ENCODE peak calls at places on chromosomes 7 and 10, in nine cellular contexts. K, U, X, E, V, F, J, L and O are unnamed samples. For H3K4me1 and H3K9me3, the result is how much of the 10 kb centered on the place peaks cover.

GRCh38 chr10:31397852-31398251 is 78.8 kb downstream of the ZEB1 start:
- DNase-seq in F (no peak), E (no peak), J (no peak), X (no peak), V (no peak), U (no peak), K (no peak), L (no peak), O (no peak)

GRCh38 chr10:116437076-116437692 is 9.5 kb downstream of the PNLIPRP3 start:
- DNase-seq in V (no peak), L (no peak), U (no peak), E (no peak), K (no peak), J (no peak), F (no peak), X (no peak), O (no peak)

GRCh38 chr10:116063107-116063506 is 209.9 kb downstream of the GFRA1 start:
- DNase-seq in X (no peak), K (no peak), L (no peak), V (no peak), J (no peak), U (no peak), E (no peak), F (no peak), O (no peak)

GRCh38 chr10:72270607-72271281 is 3.0 kb upstream of the DDIT4 start:
- DNase-seq in V (no peak), X (no peak), J (no peak), U (no peak), E (no peak), K (no peak), F (no peak), L (no peak), O (peak)

GRCh38 chr7:19327011-19327410 is 181.8 kb upstream of the FERD3L start:
- DNase-seq in U (no peak), J (no peak), E (peak), K (peak), F (no peak), V (no peak), X (no peak), L (no peak), O (no peak)

GRCh38 chr7:31271641-31272405 is 68.7 kb downstream of the NEUROD6 start:
- DNase-seq in V (no peak), E (no peak), X (no peak), K (no peak), U (no peak), J (no peak), F (no peak), L (no peak), O (no peak)

GRCh38 chr7:22696672-22697071 is 30.3 kb upstream of the IL6 start:
- DNase-seq in F (no peak), X (no peak), E (peak), V (no peak), K (peak), L (no peak), U (no peak), J (no peak), O (no peak)

GRCh38 chr10:48464871-48465736 is 139.8 kb downstream of the ARHGAP22 start:
- DNase-seq in K (no peak), L (peak), V (no peak), E (no peak), J (no peak), F (peak), U (peak), X (no peak), O (peak)

GRCh38 chr7:42624471-42624870 is 287.4 kb downstream of the C7orf25 start:
- DNase-seq in J (no peak), K (no peak), V (no peak), F (no peak), U (no peak), E (peak), L (no peak), X (peak), O (no peak)

GRCh38 chr7:116443101-116443523 is 56.4 kb upstream of the CAV2 start:
- DNase-seq in E (peak), V (no peak), X (peak), U (no peak), J (no peak), L (no peak), K (peak), F (no peak), O (no peak)

GRCh38 chr10:131703941-131704340 is 196.9 kb upstream of the PPP2R2D start:
- DNase-seq in X (no peak), E (no peak), K (no peak), V (no peak), U (peak), J (no peak), L (no peak), F (no peak), O (no peak)

GRCh38 chr10:60963441-60964256 is 19.7 kb upstream of the RHOBTB1 start:
- DNase-seq in J (no peak), X (peak), V (no peak), L (no peak), U (no peak), F (no peak), K (peak), E (peak), O (no peak)

GRCh38 chr7:47852330-47853245 is 95.7 kb downstream of the PKD1L1 start:
- DNase-seq in F (no peak), J (no peak), U (no peak), L (no peak), X (peak), E (no peak), V (peak), K (no peak), O (no peak)

GRCh38 chr10:21184216-21184615 is 287.1 kb upstream of the NEBL start:
- DNase-seq in J (no peak), X (no peak), F (no peak), K (no peak), L (no peak), V (no peak), U (no peak), E (peak), O (no peak)

GRCh38 chr7:148633761-148634160 is 43.2 kb downstream of the C7orf33 start:
- DNase-seq in L (no peak), V (no peak), J (no peak), X (no peak), E (peak), U (no peak), F (no peak), K (no peak), O (no peak)

GRCh38 chr10:12768156-12768731 is 233.3 kb downstream of the CCDC3 start:
- DNase-seq in U (no peak), J (no peak), V (no peak), K (peak), E (peak), F (no peak), X (peak), L (no peak), O (no peak)

GRCh38 chr7:82729172-82730030 is 285.8 kb upstream of the CACNA2D1 start:
- DNase-seq in J (no peak), V (peak), F (no peak), X (peak), E (peak), U (no peak), L (no peak), K (peak), O (no peak)

GRCh38 chr10:77189056-77189455 is 448.6 kb downstream of the KCNMA1 start:
- DNase-seq in U (no peak), L (no peak), J (no peak), F (no peak), K (no peak), E (no peak), X (no peak), V (no peak), O (no peak)

GRCh38 chr7:43469051-43469450 is 113.9 kb upstream of the STK17A start:
- DNase-seq in V (no peak), K (no peak), F (no peak), X (no peak), J (no peak), U (no peak), E (no peak), L (no peak), O (no peak)

GRCh38 chr10:132911712-132912097 is 30.7 kb downstream of the CFAP46 start:
- DNase-seq in K (no peak), L (no peak), X (peak), E (no peak), J (peak), F (peak), V (no peak), U (peak), O (no peak)

GRCh38 chr7:140242057-140243031 is 65.6 kb upstream of the KDM7A start:
- DNase-seq in V (no peak), F (no peak), X (no peak), J (no peak), K (no peak), U (no peak), L (peak), E (no peak), O (no peak)

GRCh38 chr10:103053659-103054581 is 135.8 kb downstream of the CNNM2 start:
- DNase-seq in K (peak), U (peak), F (peak), X (peak), J (peak), L (peak), V (peak), E (peak), O (peak)

GRCh38 chr7:55436457-55436856 is 71.3 kb downstream of the LANCL2 start:
- DNase-seq in L (no peak), K (no peak), E (no peak), J (no peak), V (no peak), F (no peak), U (no peak), X (no peak), O (no peak)

GRCh38 chr7:35982600-35982999 is 170.5 kb upstream of the EEPD1 start:
- DNase-seq in L (no peak), V (no peak), J (no peak), K (no peak), F (no peak), U (no peak), X (no peak), E (no peak), O (no peak)

GRCh38 chr7:9557853-9558252 is 1124.4 kb downstream of the NXPH1 start:
- DNase-seq in V (no peak), K (no peak), F (no peak), J (no peak), U (no peak), E (no peak), L (no peak), X (no peak), O (no peak)

GRCh38 chr7:16670021-16670420 is 24.0 kb downstream of the BZW2 start:
- DNase-seq in X (peak), L (no peak), U (no peak), J (no peak), K (peak), V (no peak), F (no peak), E (peak), O (no peak)

GRCh38 chr7:74052628-74053027 is 24.7 kb downstream of the ELN start:
- DNase-seq in V (no peak), J (no peak), F (no peak), U (no peak), L (no peak), X (no peak), E (no peak), K (no peak), O (no peak)

GRCh38 chr10:123035467-123036086 is 26.8 kb downstream of the ACADSB start:
- DNase-seq in F (no peak), L (no peak), K (no peak), J (no peak), U (no peak), V (no peak), X (no peak), E (no peak), O (no peak)

GRCh38 chr10:94622666-94623205 is 60.8 kb upstream of the CYP2C18 start:
- DNase-seq in E (no peak), X (no peak), K (no peak), J (no peak), L (no peak), V (no peak), F (no peak), U (no peak), O (no peak)

GRCh38 chr10:29127037-29127436 is 161.8 kb upstream of the LYZL1 start:
- DNase-seq in U (no peak), E (no peak), F (no peak), L (no peak), V (no peak), J (no peak), X (no peak), K (no peak), O (no peak)

GRCh38 chr7:531777-532176 is 12.1 kb upstream of the PDGFA start:
- DNase-seq in U (no peak), E (no peak), K (no peak), V (no peak), F (no peak), J (no peak), X (no peak), L (no peak), O (no peak)

GRCh38 chr7:23022258-23022745 is 8.4 kb upstream of the HYCC1 start:
- DNase-seq in F (no peak), X (peak), U (no peak), V (no peak), K (peak), J (no peak), L (no peak), E (peak), O (no peak)

GRCh38 chr10:77737608-77738007 is 100.0 kb upstream of the KCNMA1 start:
- DNase-seq in X (peak), V (no peak), K (peak), E (peak), U (no peak), L (no peak), F (no peak), J (no peak), O (no peak)

GRCh38 chr7:40673285-40673684 is 538.5 kb downstream of the SUGCT start:
- DNase-seq in X (peak), U (no peak), E (peak), F (no peak), K (peak), V (no peak), J (no peak), L (no peak), O (no peak)

GRCh38 chr10:88293651-88294230 is 289.4 kb downstream of the RNLS start:
- DNase-seq in K (no peak), J (no peak), V (no peak), L (no peak), E (no peak), X (no peak), U (no peak), F (no peak), O (no peak)

GRCh38 chr10:88289342-88289741 is 293.8 kb downstream of the RNLS start:
- DNase-seq in J (no peak), L (no peak), F (no peak), X (peak), U (no peak), E (no peak), K (peak), V (no peak), O (no peak)

GRCh38 chr10:88292185-88292514 is 291.0 kb downstream of the RNLS start:
- DNase-seq in L (no peak), U (no peak), E (no peak), J (no peak), K (no peak), F (no peak), X (no peak), V (no peak), O (no peak)

GRCh38 chr10:88291289-88292184 is 291.6 kb downstream of the RNLS start:
- DNase-seq in E (no peak), F (no peak), X (no peak), K (peak), V (no peak), L (no peak), U (no peak), J (no peak), O (no peak)

GRCh38 chr10:88293073-88293472 is 290.0 kb downstream of the RNLS start:
- DNase-seq in U (no peak), V (no peak), E (peak), K (peak), L (no peak), F (no peak), X (no peak), J (no peak), O (no peak)
- H3K4me1 ChIP-seq in U (under half), V (under half), E (under half), K (under half), L (under half), F (under half), X (under half), J (under half), O (under half)

DNA sequence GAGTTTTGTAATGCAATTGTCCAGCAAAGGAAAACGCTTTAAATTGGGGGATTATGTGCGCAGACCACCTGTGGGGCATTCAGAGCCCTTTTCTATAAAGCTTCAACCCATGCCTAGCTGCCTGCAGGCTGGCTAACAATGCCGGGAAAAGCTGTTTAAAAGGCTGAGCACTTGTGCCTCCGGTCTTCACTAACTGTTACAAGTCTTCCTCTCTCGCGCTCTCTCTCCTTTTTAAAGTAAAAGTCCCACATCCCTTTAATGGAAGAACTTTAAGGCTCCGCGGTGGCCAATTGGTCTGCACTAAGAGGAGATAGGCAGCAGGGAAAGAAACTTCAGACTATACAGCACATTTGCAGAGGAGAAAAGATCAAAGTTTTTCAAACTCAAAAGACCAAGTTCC is 4.6 kb downstream of the FZD8 start:
- DNase-seq in L (no peak), V (peak), J (no peak), K (no peak), E (no peak), F (no peak), X (no peak), U (no peak), O (no peak)
- H3K4me3 ChIP-seq in L (peak), V (peak), J (no peak), K (no peak), E (no peak), F (no peak), X (no peak), U (no peak), O (no peak)

DNA sequence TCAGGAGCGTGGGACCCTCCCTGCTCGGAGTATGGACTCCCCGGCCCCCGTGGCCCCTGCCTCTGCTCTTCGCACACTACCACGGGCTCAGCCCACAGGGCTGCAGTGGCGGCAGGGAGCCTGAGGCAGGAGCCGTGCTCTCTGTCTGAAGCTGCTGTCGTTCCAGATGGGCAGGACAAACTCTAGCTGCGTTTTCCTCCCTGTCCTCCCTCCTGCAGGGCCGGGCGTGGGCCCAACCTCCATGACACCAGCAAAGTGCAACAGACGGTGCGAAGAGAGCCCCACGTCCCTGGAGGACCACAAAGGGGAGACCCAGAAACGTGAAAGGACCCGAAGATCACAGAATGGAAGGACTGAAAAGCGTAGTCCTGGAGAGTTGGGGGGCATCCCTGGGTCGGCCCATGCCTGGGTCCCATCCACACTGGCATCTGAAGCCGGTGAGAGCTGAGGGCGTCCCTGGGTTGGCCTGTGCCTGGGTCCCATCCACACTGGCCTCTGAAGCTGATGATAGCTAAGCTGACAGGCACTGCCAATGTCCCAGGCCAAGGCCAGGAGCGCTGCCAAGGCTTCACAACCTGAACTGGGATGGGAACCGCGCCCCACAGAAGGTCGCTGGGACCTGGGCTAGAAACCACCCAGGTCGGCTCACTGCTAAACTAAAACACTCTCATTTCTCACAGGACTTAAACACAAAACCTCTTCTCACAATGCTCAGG is 267.0 kb downstream of the MAD1L1 start:
- DNase-seq in E (no peak), K (no peak), X (no peak), J (no peak), V (no peak), F (no peak), L (peak), U (peak), O (peak)
- H3K9me3 ChIP-seq in E (under half), K (under half), X (under half), J (under half), V (under half), F (under half), L (under half), U (under half), O (under half)

GRCh38 chr10:44806895-44807294 is 104.2 kb upstream of the TMEM72 start:
- DNase-seq in L (no peak), F (no peak), E (no peak), V (no peak), K (no peak), X (peak), J (no peak), U (no peak), O (no peak)
- H3K4me1 ChIP-seq in L (half or more), F (under half), E (under half), V (under half), K (under half), X (under half), J (under half), U (under half), O (under half)

GRCh38 chr10:11435621-11436020 is 175.8 kb downstream of the USP6NL start:
- DNase-seq in F (no peak), K (no peak), X (no peak), E (no peak), V (peak), L (no peak), J (no peak), U (no peak), O (no peak)
- H3K4me3 ChIP-seq in F (no peak), K (no peak), X (no peak), E (no peak), V (no peak), L (no peak), J (no peak), U (no peak), O (no peak)

DNA sequence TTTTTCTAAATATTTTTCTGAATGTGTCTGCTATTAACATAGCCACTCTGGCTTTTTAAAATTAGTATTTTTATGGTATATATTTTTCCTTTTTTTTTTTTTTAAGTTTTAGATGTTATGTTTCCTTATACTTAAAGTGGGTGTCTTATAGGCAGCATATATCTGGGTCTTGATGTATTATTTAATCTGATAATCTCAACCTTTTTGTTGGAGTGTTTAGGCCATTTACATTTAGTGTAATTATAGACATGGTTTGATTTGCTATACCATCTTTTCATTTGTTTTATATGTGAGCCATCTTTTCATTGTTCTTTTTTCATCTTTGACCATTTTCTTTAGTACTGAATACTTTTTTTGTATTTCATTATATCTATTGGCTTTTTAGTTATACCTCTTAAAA is 45.0 kb downstream of the TRUB1 start:
- DNase-seq in U (no peak), X (no peak), K (no peak), F (no peak), E (no peak), V (no peak), J (no peak), L (no peak), O (no peak)
- H3K9me3 ChIP-seq in U (under half), X (under half), K (under half), F (under half), E (under half), V (under half), J (under half), L (half or more), O (under half)

GRCh38 chr10:75957721-75958120 is 526.3 kb downstream of the LRMDA start:
- DNase-seq in K (no peak), E (peak), X (no peak), F (no peak), U (no peak), L (no peak), J (no peak), V (no peak), O (no peak)
- H3K4me1 ChIP-seq in K (under half), E (under half), X (under half), F (under half), U (under half), L (under half), J (under half), V (under half), O (under half)

GRCh38 chr10:69578508-69578991 is 5.3 kb upstream of the NEUROG3 start:
- DNase-seq in U (no peak), K (no peak), X (no peak), L (no peak), F (no peak), V (no peak), J (no peak), E (no peak), O (no peak)
- H3K4me3 ChIP-seq in U (no peak), K (no peak), X (no peak), L (no peak), F (no peak), V (no peak), J (no peak), E (no peak), O (no peak)